ENCODE peak calls at places on chromosomes 11 and 22, in six cellular contexts. I is mucosa of descending colon, C is cardiac fibroblast, S is uterus, R is fibroblast of lung, J is GM06990. L is an unnamed sample.

GRCh38 chr11:68581439-68581838 is 102.9 kb upstream of the GAL start:
- DNase-seq in I (no peak), C (peak; percentile 4), S (no peak), R (no peak), J (no peak), L (no peak)

GRCh38 chr11:65503923-65504670 is 5.3 kb downstream of the MALAT1 start:
- DNase-seq in I (no peak), C (peak; percentile 85), S (no peak), R (peak; percentile 70), J (no peak), L (no peak)

GRCh38 chr11:70432065-70432464 is 33.7 kb downstream of the CTTN start:
- DNase-seq in I (no peak), C (no peak), S (no peak), R (no peak), J (no peak), L (no peak)

GRCh38 chr11:117189941-117190544 is 9.1 kb upstream of the TAGLN start:
- DNase-seq in I (peak; percentile 47), C (no peak), S (peak; percentile 13), R (no peak), J (no peak), L (no peak)

GRCh38 chr11:92929168-92930053 is 40.0 kb upstream of the MTNR1B start:
- DNase-seq in I (no peak), C (no peak), S (no peak), R (no peak), J (no peak), L (no peak)

GRCh38 chr11:34052036-34052607 is 591 bp downstream of the CAPRIN1 start:
- DNase-seq in I (peak; percentile 95), C (peak; percentile 91), S (peak; percentile 91), R (peak; percentile 86), J (peak; percentile 94), L (peak; percentile 95)

GRCh38 chr11:3939211-3939610 is 83.7 kb downstream of the STIM1 start:
- DNase-seq in I (no peak), C (peak; percentile 80), S (no peak), R (peak; percentile 94), J (no peak), L (no peak)

GRCh38 chr22:26949193-26949592 is 291.8 kb downstream of the MIAT start:
- DNase-seq in I (no peak), C (peak; percentile 41), S (no peak), R (peak; percentile 12), J (no peak), L (no peak)

GRCh38 chr22:36301384-36301828 is 48.5 kb downstream of the APOL1 start:
- DNase-seq in I (peak; percentile 79), C (peak; percentile 69), S (peak; percentile 80), R (peak; percentile 76), J (peak; percentile 69), L (peak; percentile 88)

GRCh38 chr22:39130892-39131855 is 21.3 kb downstream of the CBX7 start:
- DNase-seq in I (no peak), C (no peak), S (no peak), R (no peak), J (no peak), L (no peak)

GRCh38 chr11:60777572-60777971 is 7.6 kb upstream of the MS4A10 start:
- DNase-seq in I (no peak), C (peak; percentile 84), S (no peak), R (peak; percentile 50), J (no peak), L (no peak)

GRCh38 chr11:26088391-26088790 is 243.5 kb upstream of the ANO3 start:
- DNase-seq in I (no peak), C (no peak), S (no peak), R (peak; percentile 56), J (no peak), L (no peak)

GRCh38 chr11:65852508-65853248 is 5.3 kb downstream of the CFL1 start:
- DNase-seq in I (peak; percentile 56), C (no peak), S (no peak), R (no peak), J (no peak), L (no peak)

GRCh38 chr11:30789270-30789669 is 203.1 kb upstream of the MPPED2 start:
- DNase-seq in I (no peak), C (peak; percentile 1), S (no peak), R (peak; percentile 84), J (no peak), L (no peak)

GRCh38 chr11:8906629-8907028 is 4.4 kb upstream of the AKIP1 start:
- DNase-seq in I (no peak), C (peak; percentile 45), S (no peak), R (peak; percentile 80), J (no peak), L (no peak)

GRCh38 chr11:2299773-2300172 is 1.9 kb downstream of the C11orf21 start:
- DNase-seq in I (peak; percentile 38), C (no peak), S (no peak), R (no peak), J (no peak), L (no peak)

GRCh38 chr22:44242946-44243724 is 62.4 kb downstream of the PARVG start:
- DNase-seq in I (no peak), C (no peak), S (no peak), R (no peak), J (no peak), L (no peak)

GRCh38 chr11:111393096-111393495 is 14.0 kb upstream of the POU2AF1 start:
- DNase-seq in I (no peak), C (no peak), S (no peak), R (no peak), J (no peak), L (no peak)

GRCh38 chr11:74004694-74005615 is 3.9 kb downstream of the UCP3 start:
- DNase-seq in I (peak; percentile 82), C (no peak), S (no peak), R (no peak), J (no peak), L (no peak)

GRCh38 chr11:87228820-87229219 is 191.1 kb downstream of the TMEM135 start:
- DNase-seq in I (no peak), C (no peak), S (no peak), R (no peak), J (no peak), L (no peak)

GRCh38 chr11:35919244-35919643 is 24.6 kb upstream of the LDLRAD3 start:
- DNase-seq in I (no peak), C (peak; percentile 29), S (no peak), R (peak; percentile 40), J (no peak), L (no peak)

GRCh38 chr11:128361451-128362020 is 225.8 kb downstream of the ETS1 start:
- DNase-seq in I (no peak), C (peak; percentile 74), S (no peak), R (peak; percentile 87), J (no peak), L (no peak)

GRCh38 chr11:128496249-128496648 is 91.1 kb downstream of the ETS1 start:
- DNase-seq in I (no peak), C (no peak), S (no peak), R (no peak), J (no peak), L (no peak)

DNA sequence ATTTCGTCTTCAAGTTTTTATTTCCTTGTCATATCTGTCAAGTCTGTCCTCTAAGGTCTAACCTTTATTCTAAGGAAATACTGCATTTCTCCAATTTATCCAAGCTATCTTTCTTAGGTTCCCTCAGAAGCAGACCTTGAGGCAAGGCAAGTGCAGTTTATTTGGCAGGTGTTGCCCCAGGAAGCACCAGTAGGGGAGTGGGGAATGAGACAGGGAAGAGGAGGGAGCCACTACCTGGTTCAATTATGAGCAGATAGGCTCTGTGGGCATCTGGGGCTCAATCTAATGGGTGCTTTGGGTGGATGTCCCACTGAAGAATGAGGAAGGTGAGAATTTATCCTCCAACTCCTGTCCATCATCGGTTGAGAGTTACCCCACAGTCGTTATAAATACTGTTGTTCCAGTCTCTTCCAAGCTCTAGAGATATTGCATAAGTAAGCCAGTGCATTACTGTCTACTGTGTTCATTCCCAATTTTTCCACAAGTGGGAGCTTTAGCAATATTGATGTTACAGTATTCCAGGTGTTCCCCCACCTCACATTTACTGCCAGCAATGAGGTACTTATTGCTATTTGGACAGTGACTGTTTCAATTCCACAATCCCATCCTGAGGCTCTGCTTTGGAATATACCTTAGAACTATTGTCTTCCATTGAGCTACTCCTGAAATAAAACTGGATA is 154.9 kb upstream of the CEP126 start:
- DNase-seq in I (no peak), C (no peak), S (no peak), R (peak; percentile 14), J (no peak), L (no peak)
- TF ChIP-seq CTCF in I (no peak), C (no peak), S (no peak), R (peak; percentile 29), J (no peak), L (no peak)

DNA sequence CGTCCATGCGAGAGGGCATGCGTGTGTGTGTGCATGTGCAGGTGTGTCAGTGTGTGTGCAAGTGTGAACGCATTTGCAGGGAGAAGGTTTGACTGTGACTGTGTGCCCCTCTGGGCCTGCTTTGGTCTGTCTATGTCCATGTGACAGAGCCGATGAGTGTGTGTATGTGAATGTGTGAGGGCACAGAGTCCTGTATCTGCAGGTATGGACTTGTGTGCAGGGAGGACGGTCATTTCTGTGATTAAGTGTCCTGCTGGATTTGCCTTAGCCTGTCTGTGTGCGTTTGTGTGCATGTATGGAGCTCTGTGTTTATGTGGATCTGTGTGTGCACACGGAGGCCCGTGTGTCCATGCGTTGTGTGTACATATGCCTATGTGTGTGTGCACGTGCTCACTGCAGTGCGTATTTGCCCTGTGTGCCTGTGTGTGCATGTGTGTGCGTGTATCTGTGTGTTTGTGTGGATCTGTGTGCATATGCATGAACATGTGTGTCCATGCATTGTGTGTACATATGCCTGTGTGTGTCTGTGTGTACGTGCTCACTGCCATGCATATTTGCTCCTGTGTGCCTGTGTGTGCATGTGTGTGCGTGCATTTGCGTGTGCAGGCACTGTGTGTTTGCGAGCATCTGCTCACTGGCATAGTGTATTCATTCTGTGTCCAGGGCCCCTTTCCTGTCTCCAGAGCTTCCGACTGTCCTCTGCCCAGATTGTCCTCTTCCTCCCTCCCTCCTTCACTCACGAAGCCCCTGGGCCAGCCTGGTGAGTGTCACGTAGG is 5.6 kb downstream of the EMID1 start:
- DNase-seq in I (no peak), C (no peak), S (no peak), R (no peak), J (no peak), L (no peak)
- TF ChIP-seq CTCF in I (no peak), C (no peak), S (no peak), R (no peak), J (no peak), L (no peak)

GRCh38 chr11:101949846-101950245 is 33.5 kb upstream of the ANGPTL5 start:
- DNase-seq in I (no peak), C (no peak), S (no peak), R (no peak), J (no peak), L (no peak)

GRCh38 chr11:101944896-101945295 is 28.6 kb upstream of the ANGPTL5 start:
- DNase-seq in I (no peak), C (no peak), S (no peak), R (no peak), J (no peak), L (no peak)

DNA sequence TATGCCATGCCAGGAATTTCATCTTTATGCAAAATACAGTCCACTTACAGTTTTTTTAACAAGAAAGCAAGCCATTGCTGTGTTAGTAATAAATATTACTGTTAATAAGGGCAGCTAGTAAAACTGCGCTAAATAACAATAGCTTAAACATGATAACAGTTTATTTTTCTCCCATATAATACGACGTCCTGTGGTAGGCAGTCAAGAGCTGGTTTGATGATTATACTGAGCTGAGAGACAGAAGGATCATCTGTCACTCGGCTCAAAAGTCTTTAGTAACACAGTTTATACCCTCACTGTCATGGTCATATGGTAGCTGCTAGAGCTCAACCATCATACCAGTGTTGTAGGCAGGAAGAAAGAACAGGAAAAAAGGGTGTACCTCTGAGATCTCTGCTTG is 29.1 kb upstream of the ANGPTL5 start:
- DNase-seq in I (no peak), C (no peak), S (no peak), R (no peak), J (no peak), L (no peak)
- TF ChIP-seq CTCF in I (no peak), C (no peak), S (no peak), R (no peak), J (no peak), L (no peak)

GRCh38 chr22:17268501-17269223 is 49.4 kb upstream of the ADA2 start:
- DNase-seq in I (no peak), C (peak; percentile 5), S (no peak), R (no peak), J (no peak), L (peak; percentile 59)
- TF ChIP-seq CTCF in I (no peak), C (no peak), S (no peak), R (no peak), J (peak; percentile 56), L (peak; percentile 11)

L was measured in GM13976.